ENCODE peak calls at places on chromosomes 11 and 22, in nine cellular contexts. N is stomach, B is spleen, E is IMR-90, A is colonic mucosa, G is GM23248, W is heart right ventricle, P is Panc1, O is transverse colon. V is an unnamed sample. For H3K4me1, the result is how much of the 10 kb centered on the place peaks cover.

GRCh38 chr22:45240810-45241631 is at the start of gene KIAA0930:
- DNase-seq in N (peak), A (peak), E (peak), G (peak), W (peak), B (peak), O (peak), P (no peak), V (peak)

GRCh38 chr22:39661842-39662676 is 91.5 kb downstream of the CACNA1I start:
- DNase-seq in W (no peak), G (no peak), N (peak), B (peak), E (no peak), P (no peak), O (peak), A (peak), V (no peak)

GRCh38 chr22:47549741-47550340 is 787.4 kb downstream of the TBC1D22A start:
- DNase-seq in E (no peak), N (peak), P (no peak), G (no peak), A (no peak), O (no peak), W (no peak), B (no peak), V (peak)

GRCh38 chr22:25120093-25120561 is 79.5 kb upstream of the CRYBB3 start:
- DNase-seq in E (no peak), B (no peak), O (peak), G (no peak), N (peak), A (peak), W (no peak), P (no peak), V (no peak)

GRCh38 chr11:125250316-125250870 is 85.8 kb downstream of the PKNOX2 start:
- DNase-seq in B (no peak), A (no peak), O (no peak), E (no peak), G (no peak), P (no peak), N (no peak), W (no peak), V (no peak)

GRCh38 chr11:6474806-6475500 is 1.2 kb upstream of the TRIM3 start:
- DNase-seq in A (no peak), P (peak), B (no peak), W (no peak), G (peak), E (peak), N (no peak), O (no peak), V (no peak)

GRCh38 chr11:122104381-122104780 is 11.6 kb downstream of the BLID start:
- DNase-seq in P (no peak), N (no peak), E (no peak), O (no peak), W (no peak), B (no peak), A (no peak), G (peak), V (no peak)

GRCh38 chr11:71059662-71060061 is 192.7 kb downstream of the SHANK2 start:
- DNase-seq in B (no peak), P (no peak), E (no peak), G (no peak), N (no peak), A (no peak), O (no peak), W (no peak), V (no peak)

GRCh38 chr11:39777035-39777434 is 1682.4 kb downstream of the LRRC4C start:
- DNase-seq in O (no peak), N (no peak), B (no peak), A (no peak), W (no peak), P (no peak), G (no peak), E (no peak), V (no peak)

GRCh38 chr11:134724779-134725140 is 312.7 kb upstream of the B3GAT1 start:
- DNase-seq in N (no peak), A (no peak), G (no peak), W (no peak), P (no peak), B (no peak), E (no peak), O (no peak), V (peak)

GRCh38 chr11:73326929-73327811 is 19.1 kb downstream of the ARHGEF17 start:
- DNase-seq in N (no peak), P (no peak), B (no peak), G (peak), O (no peak), E (peak), A (no peak), W (no peak), V (no peak)

GRCh38 chr11:75198278-75198948 is 42.2 kb upstream of the TPBGL start:
- DNase-seq in A (no peak), N (no peak), B (no peak), W (no peak), P (no peak), O (no peak), G (no peak), E (no peak), V (no peak)

GRCh38 chr11:33857924-33858323 is 34.0 kb downstream of the LMO2 start:
- DNase-seq in A (peak), O (peak), B (peak), P (peak), N (peak), G (peak), W (peak), E (peak), V (peak)

GRCh38 chr11:69339916-69340565 is 46.1 kb downstream of the MYEOV start:
- DNase-seq in E (no peak), O (no peak), G (no peak), B (no peak), W (no peak), P (no peak), A (peak), N (peak), V (no peak)

GRCh38 chr11:2579315-2580060 is 120.3 kb downstream of the KCNQ1OT1 start:
- DNase-seq in A (no peak), B (peak), G (no peak), W (peak), P (no peak), E (no peak), N (peak), O (no peak), V (peak)

GRCh38 chr11:134623711-134624110 is 211.7 kb upstream of the B3GAT1 start:
- DNase-seq in N (no peak), G (no peak), P (no peak), O (no peak), A (no peak), W (no peak), E (no peak), B (no peak), V (no peak)

GRCh38 chr11:41246399-41246745 is 213.1 kb downstream of the LRRC4C start:
- DNase-seq in W (no peak), B (peak), G (no peak), A (no peak), P (no peak), O (no peak), E (no peak), N (no peak), V (no peak)

GRCh38 chr11:26974068-26974790 is 19.7 kb upstream of the FIBIN start:
- DNase-seq in B (no peak), N (no peak), A (no peak), W (no peak), O (no peak), P (no peak), G (peak), E (peak), V (no peak)

GRCh38 chr11:9624448-9624847 is 39.4 kb upstream of the SWAP70 start:
- DNase-seq in W (no peak), O (no peak), E (no peak), B (no peak), P (no peak), G (no peak), N (no peak), A (no peak), V (no peak)

GRCh38 chr11:76642341-76642740 is 28.2 kb downstream of the LRRC32 start:
- DNase-seq in O (no peak), B (no peak), E (no peak), A (peak), W (no peak), P (no peak), G (no peak), N (no peak), V (no peak)

GRCh38 chr22:47063606-47064005 is 301.2 kb downstream of the TBC1D22A start:
- DNase-seq in O (peak), B (peak), P (no peak), A (no peak), G (peak), N (peak), E (no peak), W (no peak), V (peak)

GRCh38 chr11:32466279-32466915 is 31.1 kb upstream of the WT1 start:
- DNase-seq in W (no peak), A (no peak), N (peak), O (no peak), G (no peak), P (no peak), E (no peak), B (no peak), V (no peak)

GRCh38 chr11:47257518-47258316 is at the start of gene NR1H3:
- DNase-seq in E (peak), P (no peak), B (peak), A (peak), W (peak), G (peak), N (peak), O (peak), V (peak)

GRCh38 chr22:20503816-20504215 is 3.6 kb upstream of the MED15 start:
- DNase-seq in O (peak), B (no peak), G (no peak), E (no peak), P (no peak), W (no peak), A (peak), N (no peak), V (no peak)

GRCh38 chr11:123740787-123741158 is 687 bp downstream of the ZNF202 start:
- DNase-seq in W (no peak), B (no peak), N (no peak), G (peak), O (peak), P (no peak), E (no peak), A (peak), V (no peak)

GRCh38 chr22:41364955-41365354 is 16.8 kb upstream of the TEF start:
- DNase-seq in O (no peak), A (no peak), P (no peak), N (peak), G (no peak), B (no peak), W (no peak), E (no peak), V (no peak)

GRCh38 chr22:40451230-40451629 is 80.8 kb downstream of the SGSM3 start:
- DNase-seq in O (no peak), P (no peak), G (peak), E (no peak), B (no peak), W (no peak), A (no peak), N (no peak), V (no peak)

GRCh38 chr11:101860694-101861371 is 54.0 kb upstream of the CEP126 start:
- DNase-seq in G (peak), N (peak), B (no peak), E (peak), P (peak), W (no peak), A (peak), O (peak), V (peak)

DNA sequence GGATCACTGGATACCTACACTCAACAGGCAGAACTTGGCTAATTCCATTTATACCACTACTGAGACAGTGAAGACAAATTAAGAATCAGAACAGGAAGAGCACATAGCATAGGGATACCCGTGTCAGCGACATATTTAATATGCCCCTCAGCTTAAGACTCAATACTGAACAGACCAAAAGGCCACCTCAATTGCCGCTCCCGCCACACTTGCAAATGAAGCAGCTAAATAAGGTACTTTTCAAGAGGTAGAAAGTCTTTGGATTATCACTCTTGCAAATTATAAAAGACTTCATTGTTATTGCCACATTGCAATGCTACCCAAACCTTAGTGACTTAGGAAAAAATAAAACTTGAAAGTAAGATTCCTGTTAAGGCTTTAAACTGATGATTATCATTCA is 3.1 kb downstream of the DDX17 start:
- DNase-seq in A (no peak), N (no peak), O (no peak), B (no peak), P (no peak), W (no peak), G (no peak), E (no peak), V (no peak)
- H3K4me1 ChIP-seq in A (under half), N (half or more), O (half or more), B (under half), P (under half), W (half or more), G (under half), E (under half), V (under half)

GRCh38 chr11:19768197-19768596 is 55.6 kb downstream of the NAV2 start:
- DNase-seq in A (no peak), E (no peak), N (no peak), B (no peak), W (no peak), G (no peak), O (no peak), P (no peak), V (no peak)

GRCh38 chr11:19768815-19769214 is 56.2 kb downstream of the NAV2 start:
- DNase-seq in P (no peak), E (no peak), O (no peak), W (no peak), N (no peak), B (no peak), A (no peak), G (no peak), V (no peak)

GRCh38 chr11:19766810-19767209 is 54.2 kb downstream of the NAV2 start:
- DNase-seq in G (peak), A (no peak), P (no peak), B (no peak), W (no peak), O (no peak), E (peak), N (no peak), V (no peak)

GRCh38 chr11:19766206-19766605 is 53.6 kb downstream of the NAV2 start:
- DNase-seq in B (no peak), N (no peak), G (peak), A (no peak), E (peak), W (no peak), O (no peak), P (no peak), V (no peak)

DNA sequence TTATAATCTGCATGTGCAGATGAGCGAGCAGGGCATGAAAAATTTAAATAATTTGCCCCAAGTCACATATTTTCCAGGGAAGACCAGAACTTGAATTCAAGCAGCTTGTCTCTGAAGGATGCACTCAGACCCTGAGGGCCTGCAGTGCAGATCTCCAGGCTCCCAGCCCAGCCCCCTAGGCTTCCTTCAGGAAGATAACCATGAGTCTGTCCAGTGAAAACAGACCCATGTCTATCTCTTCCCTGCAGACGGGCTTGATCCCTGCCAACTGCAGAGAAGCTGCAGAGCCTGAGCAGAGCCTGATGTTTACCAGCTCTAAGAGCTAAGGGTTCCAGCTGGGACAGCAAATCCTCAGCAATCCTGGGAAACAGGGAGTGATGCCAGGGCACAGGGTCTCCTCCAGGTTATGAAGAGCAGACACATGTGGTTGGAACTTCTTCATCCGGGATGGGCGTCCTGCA is 55.1 kb downstream of the NAV2 start:
- DNase-seq in N (no peak), W (no peak), A (no peak), G (no peak), P (no peak), O (no peak), E (no peak), B (no peak), V (no peak)
- H3K4me1 ChIP-seq in N (under half), W (under half), A (under half), G (under half), P (under half), O (under half), E (under half), B (under half), V (half or more)

GRCh38 chr11:117223741-117224685 is 7.9 kb downstream of the PCSK7 start:
- DNase-seq in W (no peak), G (no peak), P (no peak), B (no peak), A (no peak), N (no peak), E (no peak), O (peak), V (no peak)

GRCh38 chr11:117225553-117226170 is 6.2 kb downstream of the PCSK7 start:
- DNase-seq in N (no peak), W (no peak), P (no peak), E (no peak), O (peak), G (no peak), B (no peak), A (no peak), V (no peak)

GRCh38 chr11:117221775-117222517 is 9.9 kb downstream of the PCSK7 start:
- DNase-seq in W (peak), E (peak), A (peak), G (peak), O (peak), B (no peak), N (peak), P (no peak), V (no peak)

GRCh38 chr11:117220999-117221774 is 10.7 kb downstream of the PCSK7 start:
- DNase-seq in E (no peak), B (no peak), W (peak), N (no peak), G (no peak), O (peak), P (no peak), A (no peak), V (no peak)

GRCh38 chr11:117222991-117223740 is 8.7 kb downstream of the PCSK7 start:
- DNase-seq in A (no peak), E (no peak), N (no peak), B (no peak), O (no peak), P (no peak), G (no peak), W (no peak), V (peak)
- H3K4me1 ChIP-seq in A (under half), E (under half), N (half or more), B (under half), O (half or more), P (under half), G (under half), W (under half), V (under half)

DNA sequence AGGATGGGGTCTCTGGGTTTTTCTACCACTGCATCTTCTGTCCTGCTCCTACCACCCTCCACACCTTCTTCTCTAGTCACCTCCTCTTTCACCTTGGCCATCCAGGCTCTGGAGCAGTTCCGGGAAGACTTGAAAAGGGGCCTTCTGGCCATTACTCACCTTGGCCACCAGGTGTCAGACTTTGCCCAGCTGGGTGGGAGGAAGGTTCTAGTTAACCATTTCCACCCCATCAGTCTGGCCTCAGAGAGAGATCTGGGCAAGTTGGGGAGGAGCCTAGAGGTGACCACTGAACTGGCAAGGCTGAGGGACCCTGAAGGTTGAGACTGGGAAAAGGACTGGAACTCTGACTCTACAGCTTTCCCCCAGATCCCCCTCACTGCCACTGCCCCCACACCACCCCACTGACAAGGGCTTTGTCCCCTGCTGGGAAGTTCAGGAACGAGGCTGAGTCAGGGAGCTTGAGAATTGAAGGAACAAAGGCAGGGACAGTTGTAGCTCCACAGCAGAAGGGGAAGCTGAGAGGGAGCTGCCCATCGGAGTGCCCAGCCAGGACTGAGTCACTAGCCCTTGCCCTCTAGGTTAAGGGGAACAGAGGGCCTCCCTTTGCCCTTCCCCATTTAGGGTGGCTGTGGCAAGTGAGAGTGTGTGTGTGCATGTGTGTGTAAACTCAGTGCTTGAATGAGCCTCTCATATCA is 3.7 kb upstream of the POLD4 start:
- DNase-seq in N (peak), P (no peak), B (peak), W (peak), G (peak), E (peak), A (peak), O (peak), V (no peak)
- H3K4me1 ChIP-seq in N (half or more), P (half or more), B (under half), W (half or more), G (half or more), E (under half), A (under half), O (half or more), V (under half)

GRCh38 chr11:121041072-121041471 is 17.2 kb downstream of the TBCEL start:
- DNase-seq in A (no peak), N (no peak), G (no peak), P (no peak), B (no peak), O (no peak), W (no peak), E (no peak), V (no peak)
- H3K4me1 ChIP-seq in A (under half), N (under half), G (under half), P (under half), B (under half), O (under half), W (under half), E (under half), V (under half)

DNA sequence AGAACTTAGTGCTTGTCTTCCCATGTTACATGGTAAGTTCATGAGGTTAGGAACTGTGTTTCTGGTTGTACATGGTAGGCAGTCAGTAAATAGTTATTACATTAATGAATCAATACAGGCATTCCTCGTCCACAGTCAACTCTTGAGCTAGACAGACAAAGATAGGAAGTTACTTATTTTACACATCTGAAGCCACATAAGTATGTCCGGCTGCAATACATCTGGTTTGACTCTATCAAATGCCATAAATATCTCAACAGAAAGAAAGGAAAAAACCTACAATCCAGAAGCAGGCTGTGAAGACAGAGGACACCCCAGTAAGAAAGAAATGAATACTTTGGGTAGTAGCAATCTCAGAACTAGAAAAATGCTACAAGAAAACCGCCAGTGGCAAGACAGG is 86.4 kb downstream of the MAML2 start:
- DNase-seq in B (no peak), E (no peak), G (no peak), O (no peak), N (no peak), P (no peak), W (no peak), A (no peak), V (no peak)
- H3K4me1 ChIP-seq in B (half or more), E (under half), G (half or more), O (half or more), N (half or more), P (under half), W (half or more), A (under half), V (under half)